ENCODE peak calls at places on chromosome 17, in five cellular contexts. X, D, Z, O and N are unnamed samples.

GRCh38 chr17:4823373-4824089 is 9.6 kb upstream of the MINK1 start:
- DNase-seq in X (no peak), D (no peak), Z (no peak), O (no peak), N (no peak)

GRCh38 chr17:82942166-82943130 is 102.6 kb upstream of the ZNF750 start:
- DNase-seq in X (no peak), D (no peak), Z (no peak), O (peak), N (no peak)

GRCh38 chr17:75864448-75864871 is 9.3 kb upstream of the WBP2 start:
- DNase-seq in X (no peak), D (peak), Z (peak), O (no peak), N (peak)

GRCh38 chr17:75843577-75844529 is at the start of gene UNC13D:
- DNase-seq in X (no peak), D (no peak), Z (peak), O (no peak), N (peak)

GRCh38 chr17:39618252-39618913 is 8.4 kb upstream of the PPP1R1B start:
- DNase-seq in X (peak), D (peak), Z (no peak), O (no peak), N (no peak)

GRCh38 chr17:63285566-63285965 is 160.5 kb downstream of the CYB561 start:
- DNase-seq in X (no peak), D (no peak), Z (no peak), O (no peak), N (no peak)

GRCh38 chr17:50686494-50687199 is 21.1 kb downstream of the ANKRD40 start:
- DNase-seq in X (peak), D (peak), Z (no peak), O (no peak), N (no peak)

GRCh38 chr17:50679008-50679544 is 28.6 kb downstream of the ANKRD40 start:
- DNase-seq in X (no peak), D (no peak), Z (no peak), O (no peak), N (no peak)

GRCh38 chr17:17062866-17063265 is 20.6 kb downstream of the MPRIP start:
- DNase-seq in X (no peak), D (no peak), Z (no peak), O (no peak), N (no peak)

GRCh38 chr17:1478418-1478817 is 14.1 kb downstream of the MYO1C start:
- DNase-seq in X (no peak), D (no peak), Z (no peak), O (no peak), N (no peak)

GRCh38 chr17:1490643-1491405 is 1.7 kb downstream of the MYO1C start:
- DNase-seq in X (peak), D (peak), Z (peak), O (no peak), N (peak)

DNA sequence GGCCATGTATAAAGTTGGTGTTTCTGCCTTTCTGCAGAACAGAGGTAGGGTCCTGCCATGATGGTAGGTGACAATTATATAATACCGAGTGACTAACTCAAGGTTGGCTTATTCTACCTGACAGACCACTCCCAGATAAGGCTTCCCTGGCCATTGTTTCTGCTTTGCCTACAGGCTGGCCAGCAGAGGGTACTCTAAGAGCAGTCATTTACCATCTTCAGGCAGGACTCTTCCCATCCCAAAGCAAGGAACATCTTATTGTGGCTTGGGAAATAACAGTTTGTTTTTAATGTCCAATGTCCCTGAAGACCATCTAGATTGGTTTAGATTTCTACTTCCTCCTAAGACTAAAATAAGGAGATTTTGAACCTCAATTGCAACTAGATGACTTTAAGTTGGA is 74.1 kb downstream of the SNX11 start:
- DNase-seq in X (peak), D (peak), Z (no peak), O (no peak), N (no peak)
- H3K4me3 ChIP-seq in X (no peak), D (no peak), Z (no peak), O (no peak), N (no peak)

GRCh38 chr17:7862692-7863437 is 5.1 kb downstream of the CYB5D1 start:
- DNase-seq in X (peak), D (peak), Z (peak), O (no peak), N (no peak)
- H3K4me3 ChIP-seq in X (no peak), D (no peak), Z (no peak), O (no peak), N (no peak)

GRCh38 chr17:81094744-81095607 is 60.0 kb downstream of the BAIAP2 start:
- DNase-seq in X (peak), D (peak), Z (peak), O (peak), N (peak)

GRCh38 chr17:81096741-81097133 is 61.8 kb downstream of the BAIAP2 start:
- DNase-seq in X (peak), D (no peak), Z (no peak), O (no peak), N (no peak)

GRCh38 chr17:81095608-81095888 is 60.6 kb downstream of the BAIAP2 start:
- DNase-seq in X (no peak), D (no peak), Z (no peak), O (no peak), N (no peak)

GRCh38 chr17:81097943-81098308 is 63.0 kb downstream of the BAIAP2 start:
- DNase-seq in X (peak), D (peak), Z (no peak), O (no peak), N (no peak)

DNA sequence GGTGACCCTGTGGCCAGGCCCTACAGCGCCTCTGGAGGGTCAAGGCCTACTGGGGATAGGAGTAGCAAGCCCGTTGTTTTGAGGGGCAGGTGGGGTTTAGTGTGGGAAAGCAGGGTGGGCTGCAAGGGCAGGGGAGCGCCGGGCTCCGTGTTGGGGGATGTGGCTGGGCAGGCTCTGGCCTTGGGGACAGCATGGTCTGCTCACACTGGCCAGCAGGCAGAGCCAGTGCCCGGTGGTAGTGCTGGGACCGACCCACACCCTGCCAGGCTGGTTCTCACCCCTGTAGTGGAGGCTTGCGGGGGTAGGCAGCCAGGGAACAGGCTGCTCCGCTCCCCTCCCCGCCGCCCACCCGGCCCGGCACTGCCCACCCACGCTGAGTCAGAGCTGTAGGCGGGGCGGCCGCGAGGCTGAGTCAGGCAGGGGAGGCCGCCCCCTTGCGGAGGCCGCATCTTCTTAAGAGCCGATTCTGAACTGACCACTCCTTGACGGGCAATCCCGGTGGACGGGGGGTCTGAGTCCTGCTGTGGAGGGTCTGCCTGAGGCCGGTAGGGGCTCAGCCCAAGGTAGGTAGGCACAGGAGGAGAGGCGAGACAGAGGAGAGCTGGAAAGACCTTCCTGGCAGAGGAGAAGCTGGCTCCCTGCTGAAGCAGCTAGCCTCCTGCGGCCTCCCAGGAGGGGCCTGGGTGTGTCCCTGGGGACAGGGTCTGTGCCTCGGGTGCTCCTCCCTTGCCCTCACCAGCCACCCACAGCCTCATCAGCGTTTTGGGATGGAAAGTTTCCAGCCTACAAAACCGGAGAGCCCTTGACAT is 62.4 kb downstream of the BAIAP2 start:
- DNase-seq in X (peak), D (peak), Z (no peak), O (peak), N (no peak)
- H3K4me3 ChIP-seq in X (peak), D (peak), Z (no peak), O (no peak), N (no peak)

DNA sequence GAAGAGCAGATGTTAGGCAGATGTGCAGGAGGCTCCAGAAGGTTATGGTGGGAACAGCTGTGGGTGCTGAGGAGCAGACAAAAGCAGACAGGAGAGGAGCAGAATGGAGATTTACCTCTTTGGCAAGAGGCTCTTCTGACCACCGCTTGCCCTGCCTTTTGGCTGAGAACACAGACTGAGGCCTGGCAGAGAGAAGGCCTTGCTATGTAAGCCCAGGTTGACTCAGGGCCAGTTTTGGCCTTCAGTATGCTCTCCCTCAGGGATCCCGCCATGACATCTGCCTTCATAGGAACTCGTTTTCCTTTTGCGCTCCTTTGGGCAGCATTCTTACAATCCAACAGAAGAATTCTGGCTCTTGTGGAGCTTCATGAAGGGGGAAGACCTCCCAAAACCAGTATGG is 112.9 kb downstream of the RBFOX3 start:
- DNase-seq in X (no peak), D (no peak), Z (no peak), O (no peak), N (no peak)
- H3K4me3 ChIP-seq in X (no peak), D (no peak), Z (no peak), O (no peak), N (no peak)

GRCh38 chr17:45088741-45089140 is 27.6 kb downstream of the NMT1 start:
- DNase-seq in X (no peak), D (no peak), Z (no peak), O (no peak), N (no peak)

GRCh38 chr17:45092932-45093430 is 31.9 kb downstream of the NMT1 start:
- DNase-seq in X (peak), D (peak), Z (no peak), O (peak), N (no peak)

GRCh38 chr17:45087978-45088377 is 26.9 kb downstream of the NMT1 start:
- DNase-seq in X (no peak), D (no peak), Z (no peak), O (no peak), N (no peak)

GRCh38 chr17:45091778-45092425 is 30.8 kb downstream of the NMT1 start:
- DNase-seq in X (no peak), D (peak), Z (no peak), O (no peak), N (no peak)

DNA sequence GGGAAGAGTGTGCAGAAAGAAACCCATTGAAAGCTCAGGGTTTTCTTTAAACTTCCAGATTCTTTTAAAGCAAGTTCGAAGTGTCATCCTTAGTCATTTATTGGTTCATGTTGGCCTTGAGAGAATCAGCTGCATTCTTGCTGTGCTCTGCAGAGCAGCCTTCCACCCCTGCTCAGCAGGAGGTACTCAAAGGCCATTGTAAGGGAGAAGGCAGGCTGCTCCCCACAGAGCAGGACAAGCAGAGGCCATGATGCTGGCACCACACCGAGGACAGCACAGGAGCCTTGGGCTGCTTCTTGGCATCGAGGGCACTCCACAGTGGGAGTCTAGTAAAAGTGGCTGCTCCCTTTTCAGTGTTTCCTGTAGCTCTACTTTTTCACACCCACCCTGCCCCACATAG is 29.6 kb downstream of the NMT1 start:
- DNase-seq in X (no peak), D (peak), Z (no peak), O (no peak), N (no peak)
- H3K4me3 ChIP-seq in X (no peak), D (no peak), Z (no peak), O (no peak), N (no peak)

GRCh38 chr17:29138184-29138955 is 41.8 kb downstream of the MYO18A start:
- DNase-seq in X (no peak), D (peak), Z (peak), O (no peak), N (peak)

GRCh38 chr17:29140631-29141483 is 39.3 kb downstream of the MYO18A start:
- DNase-seq in X (no peak), D (no peak), Z (peak), O (no peak), N (peak)

GRCh38 chr17:29138991-29139682 is 41.1 kb downstream of the MYO18A start:
- DNase-seq in X (peak), D (peak), Z (peak), O (no peak), N (peak)

GRCh38 chr17:29141484-29141835 is 38.7 kb downstream of the MYO18A start:
- DNase-seq in X (no peak), D (no peak), Z (no peak), O (no peak), N (no peak)

DNA sequence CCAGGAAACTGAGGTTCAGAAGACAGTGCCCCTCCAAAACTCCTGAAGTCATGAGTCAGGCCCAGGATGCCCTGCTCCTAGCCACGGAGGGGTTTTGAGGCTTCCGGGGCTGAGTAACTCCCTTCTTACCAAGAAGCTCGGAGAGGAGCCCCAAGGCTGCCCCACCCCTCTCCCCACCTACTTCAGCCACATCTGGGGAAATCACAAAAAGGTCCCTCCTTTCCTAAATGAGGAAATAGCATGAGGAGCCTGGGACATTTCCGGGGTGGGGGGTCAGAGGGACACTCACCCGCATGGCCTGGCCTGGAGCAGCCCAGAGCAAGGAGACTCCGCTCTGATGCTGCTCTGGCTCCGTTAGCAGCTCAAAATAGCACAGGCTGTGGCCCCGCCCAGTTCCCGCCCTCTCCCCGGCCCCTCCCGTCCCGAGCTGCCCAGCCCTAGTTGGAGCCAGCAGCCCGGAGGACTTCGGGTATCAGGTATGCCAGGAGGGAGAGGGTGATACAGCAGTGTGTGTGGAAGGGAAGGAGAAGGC is 40.1 kb downstream of the MYO18A start:
- DNase-seq in X (peak), D (peak), Z (peak), O (peak), N (peak)
- H3K4me3 ChIP-seq in X (no peak), D (peak), Z (peak), O (peak), N (peak)